ENCODE peak calls at places on chromosomes 4 and X, in eight cellular contexts. Y is GM23248; X is tibial nerve; B is esophagus squamous epithelium; N is hepatocyte; I is IMR-90; R is heart left ventricle; A is CD4-positive, alpha-beta memory T cell. U is an unnamed sample.

GRCh38 chr4:40502220-40502619 is 127.4 kb downstream of the RBM47 start:
- DNase-seq in A (no peak), Y (no peak), X (no peak), B (no peak), N (no peak), R (no peak), I (no peak), U (no peak)

GRCh38 chrX:110944323-110944761 is 148.7 kb upstream of the CHRDL1 start:
- DNase-seq in B (no peak), A (no peak), Y (no peak), I (no peak), R (no peak), N (peak; percentile 7), X (peak; percentile 14), U (no peak)

GRCh38 chr4:138572007-138572406 is 329.9 kb upstream of the SLC7A11 start:
- DNase-seq in X (no peak), Y (peak; percentile 9), B (no peak), R (no peak), A (no peak), N (no peak), I (peak; percentile 11), U (no peak)

GRCh38 chrX:152904151-152905080 is 6.5 kb downstream of the ZNF185 start:
- DNase-seq in Y (peak; percentile 81), X (peak; percentile 26), R (no peak), A (peak; percentile 20), B (no peak), N (peak; percentile 66), I (peak; percentile 77), U (no peak)

GRCh38 chrX:135625995-135626394 is 87.4 kb upstream of the CT45A1 start:
- DNase-seq in I (no peak), B (no peak), A (no peak), N (peak; percentile 7), R (no peak), Y (peak; percentile 33), X (no peak), U (no peak)

GRCh38 chr4:56360071-56360470 is 27.2 kb downstream of the AASDH start:
- DNase-seq in X (no peak), I (peak; percentile 51), A (no peak), Y (peak; percentile 53), R (no peak), B (no peak), N (no peak), U (no peak)

GRCh38 chrX:1336331-1337143 is at the start of gene IL3RA:
- DNase-seq in A (no peak), R (peak; percentile 54), N (peak; percentile 45), X (no peak), Y (peak; percentile 23), B (no peak), I (no peak), U (peak; percentile 49)

GRCh38 chrX:48649109-48649508 is 34.5 kb upstream of the WAS start:
- DNase-seq in X (no peak), A (no peak), N (no peak), B (no peak), R (no peak), Y (no peak), I (peak; percentile 7), U (no peak)

GRCh38 chrX:134144231-134144630 is 92.8 kb upstream of the CCDC160 start:
- DNase-seq in R (no peak), N (no peak), A (no peak), B (no peak), X (no peak), I (peak; percentile 1), Y (peak; percentile 6), U (no peak)

GRCh38 chrX:118499295-118499694 is 3.7 kb downstream of the DOCK11 start:
- DNase-seq in I (no peak), R (no peak), N (peak; percentile 13), A (no peak), Y (no peak), X (no peak), B (no peak), U (no peak)

GRCh38 chrX:50799531-50799961 is 14.4 kb downstream of the SHROOM4 start:
- DNase-seq in Y (peak; percentile 49), B (no peak), X (no peak), N (peak; percentile 33), I (peak; percentile 56), A (no peak), R (peak; percentile 25), U (no peak)

DNA sequence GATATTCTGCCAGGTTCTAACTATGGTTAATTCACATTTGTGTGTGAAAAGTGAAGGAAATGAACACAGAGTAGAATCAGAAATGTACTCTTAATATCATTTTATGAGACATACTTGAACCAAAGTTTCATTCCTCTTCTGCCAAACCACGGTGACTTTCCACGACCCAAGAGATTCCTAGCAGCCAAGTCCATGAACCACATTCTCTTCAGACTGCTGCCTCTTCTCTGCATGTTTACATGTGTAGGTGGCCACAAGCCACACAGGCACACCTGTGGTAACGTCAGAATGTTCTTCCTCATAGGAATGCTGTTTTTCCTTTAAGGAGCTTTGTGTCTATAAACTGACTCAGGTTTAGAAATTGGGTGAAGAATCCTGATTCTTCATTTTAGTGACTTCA is 1411.2 kb downstream of the RAPGEF2 start:
- DNase-seq in B (no peak), I (no peak), R (no peak), A (no peak), N (no peak), X (no peak), Y (no peak), U (no peak)
- H3K36me3 ChIP-seq in B (no peaks in the 10 kb centered on the region), I (no peaks in the 10 kb centered on the region), R (no peaks in the 10 kb centered on the region), A (no peaks in the 10 kb centered on the region), N (no peaks in the 10 kb centered on the region), X (no peaks in the 10 kb centered on the region), Y (no peaks in the 10 kb centered on the region), U (no peaks in the 10 kb centered on the region)

DNA sequence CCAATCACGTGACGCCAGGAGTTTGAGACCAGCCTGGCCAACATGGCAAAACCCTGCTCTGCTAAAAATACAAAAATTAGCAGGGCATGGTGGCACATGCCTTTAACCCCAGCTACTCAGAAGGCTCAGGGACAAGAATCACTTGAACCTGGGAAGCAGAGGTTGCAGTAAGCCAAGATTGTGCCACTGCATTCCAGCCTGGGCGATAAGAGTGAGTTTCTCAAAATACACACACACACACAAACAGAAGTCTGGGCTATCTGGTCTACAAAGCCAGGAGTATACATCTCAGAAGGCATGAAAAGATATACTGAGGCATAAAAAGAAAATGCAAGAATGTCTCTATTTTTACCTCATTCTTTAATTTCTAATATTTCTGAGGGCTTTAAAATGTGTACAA is 11.3 kb downstream of the YTHDC1 start:
- DNase-seq in R (peak; percentile 30), A (no peak), B (no peak), X (no peak), I (no peak), N (no peak), Y (no peak), U (no peak)
- H3K36me3 ChIP-seq in R (peaks cover 46% of the 10 kb centered on the region), A (peaks cover 30% of the 10 kb centered on the region), B (no peaks in the 10 kb centered on the region), X (no peaks in the 10 kb centered on the region), I (peaks cover 13% of the 10 kb centered on the region), N (no peaks in the 10 kb centered on the region), Y (peaks cover 34% of the 10 kb centered on the region), U (peaks cover 9% of the 10 kb centered on the region)

GRCh38 chr4:184765473-184766346 is 31.8 kb upstream of the CENPU start:
- DNase-seq in A (no peak), R (no peak), Y (no peak), X (no peak), I (no peak), N (no peak), B (no peak), U (no peak)

GRCh38 chr4:184768296-184768695 is 34.4 kb upstream of the CENPU start:
- DNase-seq in A (no peak), X (no peak), Y (no peak), N (no peak), B (no peak), I (no peak), R (no peak), U (no peak)

GRCh38 chr4:184764601-184765000 is 30.7 kb upstream of the CENPU start:
- DNase-seq in R (no peak), X (no peak), B (no peak), Y (no peak), A (no peak), N (no peak), I (no peak), U (no peak)

GRCh38 chr4:184769285-184769825 is 35.5 kb upstream of the CENPU start:
- DNase-seq in B (no peak), R (no peak), I (no peak), A (no peak), Y (no peak), X (no peak), N (no peak), U (no peak)

DNA sequence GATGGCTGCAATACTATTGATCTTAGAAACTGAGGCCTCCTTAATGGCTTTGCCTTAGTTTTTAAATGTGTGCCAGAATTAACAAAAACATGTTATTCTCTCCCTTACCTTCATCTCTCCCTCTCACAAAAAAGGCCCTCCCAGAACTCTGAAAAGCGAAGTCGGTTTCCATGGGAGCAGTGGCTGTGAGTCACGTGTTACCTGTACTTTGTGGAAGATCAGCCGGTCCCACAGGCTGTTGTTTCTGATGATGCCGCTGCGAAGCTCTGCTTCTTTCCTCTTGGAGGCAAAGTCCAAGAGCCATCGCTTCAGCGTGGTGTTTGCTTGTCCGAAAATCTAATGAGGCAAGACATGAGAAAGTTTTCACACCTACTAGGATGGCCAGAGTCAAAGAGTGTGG is 32.5 kb upstream of the CENPU start:
- DNase-seq in I (no peak), Y (no peak), B (no peak), R (no peak), N (peak; percentile 38), X (no peak), A (no peak), U (no peak)
- H3K36me3 ChIP-seq in I (peaks cover 13% of the 10 kb centered on the region), Y (peaks cover 7% of the 10 kb centered on the region), B (peaks cover 9% of the 10 kb centered on the region), R (peaks cover 99% of the 10 kb centered on the region), N (no peaks in the 10 kb centered on the region), X (peaks cover 17% of the 10 kb centered on the region), A (peaks cover 4% of the 10 kb centered on the region), U (peaks cover 44% of the 10 kb centered on the region)

DNA sequence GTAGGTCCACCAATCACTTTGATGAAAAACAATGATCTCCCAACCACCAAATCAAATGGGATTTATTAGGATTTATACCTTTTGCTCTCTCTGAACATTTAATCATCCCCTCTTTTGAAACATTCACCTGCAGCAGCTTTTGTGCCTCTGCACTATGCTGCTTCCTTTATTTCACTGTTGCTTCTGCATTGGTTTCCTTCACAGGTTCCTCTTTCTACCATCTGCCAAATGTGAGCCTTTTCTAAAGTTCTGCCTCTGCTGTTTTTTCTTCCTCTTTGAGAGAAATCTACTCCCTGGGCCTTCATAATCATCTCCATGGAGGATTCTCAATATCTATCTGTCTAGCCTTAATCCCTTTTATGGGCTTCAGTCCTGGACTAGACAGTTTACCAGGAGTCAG is 24.7 kb downstream of the CUL4B start:
- DNase-seq in I (no peak), N (no peak), A (no peak), R (no peak), Y (no peak), B (no peak), X (no peak), U (no peak)
- H3K36me3 ChIP-seq in I (peaks cover 12% of the 10 kb centered on the region), N (no peaks in the 10 kb centered on the region), A (peaks cover 27% of the 10 kb centered on the region), R (peaks cover 100% of the 10 kb centered on the region), Y (peaks cover 73% of the 10 kb centered on the region), B (peaks cover 11% of the 10 kb centered on the region), X (no peaks in the 10 kb centered on the region), U (peaks cover 7% of the 10 kb centered on the region)